ENCODE peak calls at places on chromosomes 13 and 19, in four cellular contexts. One of them, this sample, is unnamed.

GRCh38 chr19:39408392-39409206 is 2.0 kb downstream of the ZFP36 start:
- DNase-seq in HTR-8/SVneo: no peak
- DNase-seq in stimulated activated CD8-positive, alpha-beta memory T cell treated with anti-CD3 and anti-CD28 coated beads, Interleukin-2, amount 100 ng/mL, for 48 hours: no peak
- DNase-seq in fibroblast of lung: peak
- DNase-seq in this sample: no peak

GRCh38 chr13:59991395-59991794 is 172.3 kb downstream of the DIAPH3 start:
- DNase-seq in stimulated activated CD8-positive, alpha-beta memory T cell treated with anti-CD3 and anti-CD28 coated beads, Interleukin-2, amount 100 ng/mL, for 48 hours: no peak
- DNase-seq in fibroblast of lung: no peak
- DNase-seq in HTR-8/SVneo: no peak
- DNase-seq in this sample: no peak

GRCh38 chr19:17601683-17602082 is 46.2 kb downstream of the COLGALT1 start:
- DNase-seq in HTR-8/SVneo: no peak
- DNase-seq in stimulated activated CD8-positive, alpha-beta memory T cell treated with anti-CD3 and anti-CD28 coated beads, Interleukin-2, amount 100 ng/mL, for 48 hours: no peak
- DNase-seq in fibroblast of lung: no peak
- DNase-seq in this sample: no peak

GRCh38 chr19:20423381-20424207 is 142.0 kb downstream of the ZNF737 start:
- DNase-seq in HTR-8/SVneo: no peak
- DNase-seq in stimulated activated CD8-positive, alpha-beta memory T cell treated with anti-CD3 and anti-CD28 coated beads, Interleukin-2, amount 100 ng/mL, for 48 hours: peak
- DNase-seq in fibroblast of lung: peak
- DNase-seq in this sample: peak

GRCh38 chr19:38251564-38252051 is 4.6 kb downstream of the PPP1R14A start:
- DNase-seq in HTR-8/SVneo: no peak
- DNase-seq in fibroblast of lung: no peak
- DNase-seq in stimulated activated CD8-positive, alpha-beta memory T cell treated with anti-CD3 and anti-CD28 coated beads, Interleukin-2, amount 100 ng/mL, for 48 hours: no peak
- DNase-seq in this sample: no peak

GRCh38 chr13:80727321-80727975 is 386.5 kb upstream of the SPRY2 start:
- DNase-seq in HTR-8/SVneo: no peak
- DNase-seq in stimulated activated CD8-positive, alpha-beta memory T cell treated with anti-CD3 and anti-CD28 coated beads, Interleukin-2, amount 100 ng/mL, for 48 hours: no peak
- DNase-seq in fibroblast of lung: no peak
- DNase-seq in this sample: no peak

GRCh38 chr19:16627194-16627927 is 643 bp downstream of the MED26 start:
- DNase-seq in HTR-8/SVneo: peak
- DNase-seq in stimulated activated CD8-positive, alpha-beta memory T cell treated with anti-CD3 and anti-CD28 coated beads, Interleukin-2, amount 100 ng/mL, for 48 hours: no peak
- DNase-seq in fibroblast of lung: no peak
- DNase-seq in this sample: no peak

GRCh38 chr13:96229356-96229755 is 139.4 kb downstream of the HS6ST3 start:
- DNase-seq in HTR-8/SVneo: no peak
- DNase-seq in stimulated activated CD8-positive, alpha-beta memory T cell treated with anti-CD3 and anti-CD28 coated beads, Interleukin-2, amount 100 ng/mL, for 48 hours: no peak
- DNase-seq in fibroblast of lung: no peak
- DNase-seq in this sample: no peak

GRCh38 chr19:42360787-42361544 is 29.1 kb downstream of the CNFN start:
- DNase-seq in fibroblast of lung: peak
- DNase-seq in HTR-8/SVneo: no peak
- DNase-seq in stimulated activated CD8-positive, alpha-beta memory T cell treated with anti-CD3 and anti-CD28 coated beads, Interleukin-2, amount 100 ng/mL, for 48 hours: no peak
- DNase-seq in this sample: no peak

This sample was measured in amygdala.